ENCODE peak calls at places on chromosomes 11 and 22, in five cellular contexts. L is keratinocyte, V is endothelial cell of umbilical vein, Y is PC-3, G is IMR-90. R is an unnamed sample.

GRCh38 chr22:48240935-48241230 is 1478.4 kb downstream of the TBC1D22A start:
- DNase-seq in Y (no peak), G (no peak), V (no peak), L (no peak), R (no peak)

GRCh38 chr22:27832606-27833005 is 31.1 kb upstream of the MN1 start:
- DNase-seq in Y (no peak), G (no peak), L (no peak), V (no peak), R (no peak)

GRCh38 chr11:72754544-72755155 is 2.4 kb upstream of the ARAP1 start:
- DNase-seq in V (no peak), Y (no peak), L (no peak), G (no peak), R (no peak)

GRCh38 chr22:40400173-40400572 is 29.8 kb downstream of the SGSM3 start:
- DNase-seq in G (no peak), L (no peak), V (no peak), Y (no peak), R (no peak)

GRCh38 chr11:3083321-3083720 is 26.1 kb upstream of the CARS1 start:
- DNase-seq in Y (no peak), L (no peak), G (no peak), V (no peak), R (no peak)

GRCh38 chr22:35330258-35330861 is 30.7 kb downstream of the TOM1 start:
- DNase-seq in V (peak), G (peak), Y (peak), L (no peak), R (peak)

GRCh38 chr22:48516571-48516970 is 1311.1 kb downstream of the BRD1 start:
- DNase-seq in G (no peak), L (no peak), Y (no peak), V (no peak), R (no peak)

GRCh38 chr11:61577383-61578118 is 3.3 kb downstream of the SYT7 start:
- DNase-seq in Y (peak), V (no peak), G (no peak), L (no peak), R (no peak)

GRCh38 chr22:25702571-25703167 is 39.3 kb upstream of the MYO18B start:
- DNase-seq in G (no peak), V (no peak), Y (no peak), L (no peak), R (no peak)

GRCh38 chr11:82810326-82810725 is 76.7 kb upstream of the FAM181B start:
- DNase-seq in V (no peak), L (no peak), Y (no peak), G (no peak), R (no peak)

GRCh38 chr11:99244613-99245012 is 223.9 kb downstream of the CNTN5 start:
- DNase-seq in Y (peak), L (no peak), V (no peak), G (peak), R (peak)

GRCh38 chr11:133913761-133914160 is 43.0 kb downstream of the IGSF9B start:
- DNase-seq in V (no peak), L (no peak), G (no peak), Y (no peak), R (no peak)

GRCh38 chr11:66974724-66975402 is at the start of gene C11orf86:
- DNase-seq in V (no peak), L (no peak), G (no peak), Y (no peak), R (peak)

DNA sequence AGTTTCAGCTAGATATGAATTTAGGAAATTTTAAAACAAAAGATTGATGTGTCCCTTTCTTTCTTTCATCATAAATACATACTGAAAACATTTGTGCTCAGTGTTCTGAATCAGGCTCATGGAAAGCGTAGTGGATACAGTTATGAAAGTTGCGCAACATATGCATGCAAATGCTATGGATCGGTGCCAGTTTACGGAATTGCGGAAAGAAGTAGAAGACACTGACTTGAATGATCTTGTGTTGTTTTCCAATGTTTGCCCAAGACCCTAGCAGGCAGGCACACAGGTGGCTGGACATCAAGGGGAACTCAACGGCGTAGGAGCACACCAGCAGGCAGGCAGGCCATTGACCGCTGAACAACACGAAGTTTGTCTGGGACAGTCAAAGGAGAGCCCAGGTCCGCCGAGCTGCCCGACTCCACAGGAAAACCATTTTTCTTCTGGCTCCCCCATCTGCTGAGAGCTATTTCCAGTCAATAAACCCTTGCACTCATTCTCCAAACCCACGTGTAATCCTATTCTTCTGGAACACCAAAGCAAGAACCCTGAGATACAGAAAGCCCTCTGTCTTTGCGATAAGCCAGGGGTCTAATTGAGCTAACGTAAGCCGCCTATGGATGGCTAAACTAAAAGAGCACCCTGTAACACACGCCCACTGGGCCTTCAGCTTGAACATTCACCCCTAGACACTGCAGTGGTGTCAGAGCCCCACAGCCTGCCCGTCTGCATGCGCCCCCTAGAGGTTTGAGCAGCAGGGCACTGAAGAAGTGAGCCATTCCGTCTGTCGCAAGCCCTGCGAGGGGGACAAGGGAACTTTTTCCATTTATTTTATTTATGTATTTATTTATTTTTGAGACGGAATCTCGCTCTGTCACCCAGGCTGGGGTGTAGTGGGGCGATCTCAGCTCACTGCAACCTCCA is 7.4 kb upstream of the BIRC3 start:
- DNase-seq in Y (no peak), G (no peak), V (no peak), L (no peak), R (no peak)
- H2AFZ ChIP-seq in Y (no peak), G (no peak), V (no peak), L (no peak), R (no peak)

DNA sequence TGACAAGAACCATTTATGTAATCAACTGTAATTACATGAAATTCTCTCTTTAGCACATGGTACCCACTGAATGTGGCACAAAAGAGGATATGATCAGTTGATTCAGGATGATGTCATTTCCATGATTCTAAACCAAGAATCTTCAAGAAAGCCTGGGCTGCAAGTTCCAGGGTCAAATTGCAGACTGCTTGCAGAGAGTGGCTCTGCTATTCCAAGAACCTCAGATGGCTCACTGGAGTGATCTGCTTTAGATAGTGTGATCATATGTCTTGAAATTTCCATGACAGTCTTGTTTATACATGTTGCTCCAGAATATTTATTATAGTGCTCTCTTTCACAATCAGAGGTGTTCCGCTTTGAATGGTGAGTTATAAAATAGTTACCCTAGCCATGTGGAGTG is 188.2 kb downstream of the ETS1 start:
- DNase-seq in L (no peak), V (peak), G (peak), Y (peak), R (peak)
- H2AFZ ChIP-seq in L (no peak), V (no peak), G (no peak), Y (peak), R (no peak)

GRCh38 chr11:96413408-96413807 is 23.6 kb downstream of the JRKL start:
- DNase-seq in L (no peak), Y (no peak), V (no peak), G (no peak), R (no peak)
- H2AFZ ChIP-seq in L (no peak), Y (no peak), V (no peak), G (no peak), R (no peak)

GRCh38 chr11:65615229-65615949 is at the start of gene PCNX3:
- DNase-seq in V (peak), Y (peak), L (peak), G (peak), R (peak)
- H2AFZ ChIP-seq in V (peak), Y (peak), L (peak), G (peak), R (no peak)

GRCh38 chr11:46721286-46721685 is 2.3 kb downstream of the F2 start:
- DNase-seq in V (no peak), Y (no peak), L (no peak), G (no peak), R (no peak)

GRCh38 chr11:46718155-46719019 is 626 bp upstream of the F2 start:
- DNase-seq in L (no peak), G (no peak), Y (peak), V (no peak), R (peak)

GRCh38 chr11:46722566-46723358 is 3.7 kb downstream of the F2 start:
- DNase-seq in G (no peak), L (no peak), V (no peak), Y (no peak), R (no peak)

GRCh38 chr11:46719543-46720218 is 668 bp downstream of the F2 start:
- DNase-seq in L (no peak), Y (no peak), V (no peak), G (no peak), R (no peak)

DNA sequence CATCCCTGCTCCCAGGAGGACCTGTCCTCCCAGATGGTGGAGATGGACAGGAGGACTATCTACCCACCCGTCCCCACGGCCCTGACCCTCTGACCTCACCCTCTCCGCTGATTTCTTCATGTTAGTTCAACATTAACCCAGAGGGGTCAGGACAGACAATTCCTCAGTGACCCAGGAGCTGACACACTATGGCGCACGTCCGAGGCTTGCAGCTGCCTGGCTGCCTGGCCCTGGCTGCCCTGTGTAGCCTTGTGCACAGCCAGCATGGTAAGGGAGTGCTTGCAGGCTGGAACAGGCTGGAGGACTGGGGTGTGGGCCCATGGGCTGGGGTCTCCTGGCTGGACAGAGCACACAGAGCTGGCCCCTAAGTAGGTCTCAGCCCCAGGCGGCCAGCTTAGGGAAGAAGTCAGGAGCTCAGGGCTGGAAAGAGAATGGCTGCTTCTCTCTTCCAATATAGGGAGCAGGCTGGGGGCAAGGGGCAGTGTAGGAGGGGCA is at the start of gene F2:
- DNase-seq in V (no peak), G (no peak), Y (no peak), L (no peak), R (no peak)
- H2AFZ ChIP-seq in V (peak), G (peak), Y (peak), L (peak), R (peak)

DNA sequence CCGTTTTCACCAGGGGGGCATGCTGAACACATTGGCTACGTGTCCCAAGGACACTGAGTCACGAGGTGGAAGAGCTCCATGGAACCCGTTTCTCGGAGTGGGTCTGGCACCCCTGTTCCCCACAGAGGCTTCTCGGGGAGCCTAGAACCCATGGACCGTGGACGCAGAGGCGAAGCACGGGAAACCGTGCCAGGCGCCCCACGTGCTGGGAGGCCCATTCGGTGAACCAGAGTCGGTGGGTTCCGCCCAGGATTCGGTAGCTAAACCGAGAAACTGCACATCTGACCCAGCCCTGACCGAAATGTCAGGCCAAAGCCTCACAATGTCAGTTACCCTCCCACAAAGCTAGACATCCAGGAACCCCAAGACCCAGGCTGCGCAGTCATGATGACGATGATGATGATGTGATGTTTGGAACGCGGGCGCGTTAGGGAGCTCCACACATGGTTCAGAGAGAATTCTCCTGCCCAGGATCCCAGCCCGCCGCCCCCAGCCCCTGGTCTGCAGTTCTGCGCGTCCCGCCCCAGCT is 28.5 kb upstream of the WNT11 start:
- DNase-seq in G (no peak), L (peak), V (no peak), Y (no peak), R (no peak)
- H2AFZ ChIP-seq in G (peak), L (peak), V (peak), Y (peak), R (peak)

GRCh38 chr11:57358991-57359390 is 20.8 kb downstream of the P2RX3 start:
- DNase-seq in V (no peak), Y (no peak), L (no peak), G (no peak), R (no peak)

GRCh38 chr11:57357827-57358226 is 19.7 kb downstream of the P2RX3 start:
- DNase-seq in L (no peak), Y (no peak), V (no peak), G (peak), R (no peak)

GRCh38 chr11:57359396-57359795 is 21.2 kb downstream of the P2RX3 start:
- DNase-seq in L (no peak), G (no peak), Y (no peak), V (no peak), R (no peak)

GRCh38 chr11:57357310-57357709 is 19.2 kb downstream of the P2RX3 start:
- DNase-seq in L (no peak), G (no peak), Y (no peak), V (no peak), R (no peak)

GRCh38 chr11:57358543-57358961 is 20.4 kb downstream of the P2RX3 start:
- DNase-seq in G (peak), V (no peak), L (no peak), Y (peak), R (peak)
- H2AFZ ChIP-seq in G (no peak), V (no peak), L (no peak), Y (no peak), R (no peak)

R was measured in fibroblast of lung.